ENCODE peak calls at places on chromosomes 7 and 10, in eight cellular contexts. One of them, this sample, is unnamed. For H3K36me3 and H3K27me3, the result is how much of the 10 kb centered on the place peaks cover.

GRCh38 chr10:125011171-125011925 is 69.4 kb downstream of the ZRANB1 start:
- DNase-seq in colonic mucosa: no peak
- DNase-seq in SK-N-SH: no peak
- DNase-seq in mesendoderm: no peak
- DNase-seq in spleen: peak
- DNase-seq in CD8-positive, alpha-beta T cell: no peak
- DNase-seq in trophoblast cell: no peak
- DNase-seq in NT2/D1: no peak
- DNase-seq in this sample: no peak

GRCh38 chr10:6778992-6779701 is 199.1 kb upstream of the PRKCQ start:
- DNase-seq in colonic mucosa: no peak
- DNase-seq in SK-N-SH: no peak
- DNase-seq in mesendoderm: peak
- DNase-seq in spleen: no peak
- DNase-seq in CD8-positive, alpha-beta T cell: no peak
- DNase-seq in trophoblast cell: peak
- DNase-seq in NT2/D1: no peak
- DNase-seq in this sample: no peak

GRCh38 chr7:44375926-44376342 is 50.5 kb upstream of the CAMK2B start:
- DNase-seq in colonic mucosa: no peak
- DNase-seq in SK-N-SH: no peak
- DNase-seq in mesendoderm: no peak
- DNase-seq in spleen: no peak
- DNase-seq in CD8-positive, alpha-beta T cell: no peak
- DNase-seq in trophoblast cell: no peak
- DNase-seq in NT2/D1: no peak
- DNase-seq in this sample: no peak

GRCh38 chr10:76037531-76037930 is 606.1 kb downstream of the LRMDA start:
- DNase-seq in colonic mucosa: no peak
- DNase-seq in SK-N-SH: no peak
- DNase-seq in mesendoderm: no peak
- DNase-seq in spleen: no peak
- DNase-seq in CD8-positive, alpha-beta T cell: no peak
- DNase-seq in trophoblast cell: peak
- DNase-seq in NT2/D1: no peak
- DNase-seq in this sample: no peak

GRCh38 chr7:29606287-29606721 is 42.7 kb downstream of the PRR15 start:
- DNase-seq in colonic mucosa: peak
- DNase-seq in SK-N-SH: peak
- DNase-seq in mesendoderm: no peak
- DNase-seq in spleen: no peak
- DNase-seq in CD8-positive, alpha-beta T cell: no peak
- DNase-seq in trophoblast cell: no peak
- DNase-seq in NT2/D1: no peak
- DNase-seq in this sample: peak

GRCh38 chr7:77935652-77936348 is 137.2 kb downstream of the PHTF2 start:
- DNase-seq in colonic mucosa: no peak
- DNase-seq in SK-N-SH: no peak
- DNase-seq in mesendoderm: no peak
- DNase-seq in spleen: no peak
- DNase-seq in CD8-positive, alpha-beta T cell: no peak
- DNase-seq in trophoblast cell: no peak
- DNase-seq in NT2/D1: no peak
- DNase-seq in this sample: no peak

GRCh38 chr10:52313350-52314006 is 603 bp upstream of the DKK1 start:
- DNase-seq in colonic mucosa: peak
- DNase-seq in SK-N-SH: peak
- DNase-seq in mesendoderm: peak
- DNase-seq in spleen: no peak
- DNase-seq in CD8-positive, alpha-beta T cell: no peak
- DNase-seq in trophoblast cell: no peak
- DNase-seq in NT2/D1: no peak
- DNase-seq in this sample: no peak

GRCh38 chr10:79026341-79026761 is 42.4 kb upstream of the ZMIZ1 start:
- DNase-seq in colonic mucosa: no peak
- DNase-seq in SK-N-SH: no peak
- DNase-seq in mesendoderm: no peak
- DNase-seq in spleen: peak
- DNase-seq in CD8-positive, alpha-beta T cell: no peak
- DNase-seq in trophoblast cell: no peak
- DNase-seq in NT2/D1: no peak
- DNase-seq in this sample: no peak

GRCh38 chr10:110459600-110459999 is 38.1 kb upstream of the DUSP5 start:
- DNase-seq in colonic mucosa: no peak
- DNase-seq in SK-N-SH: no peak
- DNase-seq in mesendoderm: no peak
- DNase-seq in spleen: no peak
- DNase-seq in CD8-positive, alpha-beta T cell: no peak
- DNase-seq in trophoblast cell: no peak
- DNase-seq in NT2/D1: no peak
- DNase-seq in this sample: no peak

GRCh38 chr7:77367976-77368375 is 48.2 kb downstream of the GSAP start:
- DNase-seq in colonic mucosa: no peak
- DNase-seq in SK-N-SH: no peak
- DNase-seq in mesendoderm: no peak
- DNase-seq in spleen: no peak
- DNase-seq in CD8-positive, alpha-beta T cell: no peak
- DNase-seq in trophoblast cell: no peak
- DNase-seq in NT2/D1: no peak
- DNase-seq in this sample: no peak

GRCh38 chr10:123391275-123392028 is 237.2 kb downstream of the BUB3 start:
- DNase-seq in colonic mucosa: no peak
- DNase-seq in SK-N-SH: no peak
- DNase-seq in mesendoderm: no peak
- DNase-seq in spleen: no peak
- DNase-seq in CD8-positive, alpha-beta T cell: no peak
- DNase-seq in trophoblast cell: no peak
- DNase-seq in NT2/D1: no peak
- DNase-seq in this sample: no peak

GRCh38 chr7:6159524-6160011 is 112.9 kb downstream of the CYTH3 start:
- DNase-seq in colonic mucosa: no peak
- DNase-seq in SK-N-SH: peak
- DNase-seq in mesendoderm: no peak
- DNase-seq in spleen: no peak
- DNase-seq in CD8-positive, alpha-beta T cell: no peak
- DNase-seq in trophoblast cell: peak
- DNase-seq in NT2/D1: no peak
- DNase-seq in this sample: no peak

GRCh38 chr10:46547881-46548780 is 8.3 kb downstream of the GPRIN2 start:
- DNase-seq in colonic mucosa: peak
- DNase-seq in SK-N-SH: no peak
- DNase-seq in mesendoderm: no peak
- DNase-seq in spleen: peak
- DNase-seq in CD8-positive, alpha-beta T cell: no peak
- DNase-seq in trophoblast cell: no peak
- DNase-seq in NT2/D1: no peak
- DNase-seq in this sample: peak

GRCh38 chr10:15642095-15642494 is 77.6 kb downstream of the ITGA8 start:
- DNase-seq in colonic mucosa: no peak
- DNase-seq in SK-N-SH: no peak
- DNase-seq in mesendoderm: no peak
- DNase-seq in spleen: no peak
- DNase-seq in CD8-positive, alpha-beta T cell: no peak
- DNase-seq in trophoblast cell: no peak
- DNase-seq in NT2/D1: no peak
- DNase-seq in this sample: no peak

GRCh38 chr7:19024261-19024660 is 93.2 kb downstream of the TWIST1 start:
- DNase-seq in colonic mucosa: no peak
- DNase-seq in SK-N-SH: no peak
- DNase-seq in mesendoderm: no peak
- DNase-seq in spleen: no peak
- DNase-seq in CD8-positive, alpha-beta T cell: no peak
- DNase-seq in trophoblast cell: no peak
- DNase-seq in NT2/D1: no peak
- DNase-seq in this sample: no peak

GRCh38 chr7:96773483-96773882 is 63.8 kb upstream of the SEM1 start:
- DNase-seq in colonic mucosa: no peak
- DNase-seq in SK-N-SH: no peak
- DNase-seq in mesendoderm: no peak
- DNase-seq in spleen: no peak
- DNase-seq in CD8-positive, alpha-beta T cell: no peak
- DNase-seq in trophoblast cell: no peak
- DNase-seq in NT2/D1: no peak
- DNase-seq in this sample: no peak

GRCh38 chr10:69486922-69487730 is 35.9 kb downstream of the TSPAN15 start:
- DNase-seq in colonic mucosa: no peak
- DNase-seq in SK-N-SH: peak
- DNase-seq in mesendoderm: no peak
- DNase-seq in spleen: peak
- DNase-seq in CD8-positive, alpha-beta T cell: no peak
- DNase-seq in trophoblast cell: no peak
- DNase-seq in NT2/D1: no peak
- DNase-seq in this sample: no peak

DNA sequence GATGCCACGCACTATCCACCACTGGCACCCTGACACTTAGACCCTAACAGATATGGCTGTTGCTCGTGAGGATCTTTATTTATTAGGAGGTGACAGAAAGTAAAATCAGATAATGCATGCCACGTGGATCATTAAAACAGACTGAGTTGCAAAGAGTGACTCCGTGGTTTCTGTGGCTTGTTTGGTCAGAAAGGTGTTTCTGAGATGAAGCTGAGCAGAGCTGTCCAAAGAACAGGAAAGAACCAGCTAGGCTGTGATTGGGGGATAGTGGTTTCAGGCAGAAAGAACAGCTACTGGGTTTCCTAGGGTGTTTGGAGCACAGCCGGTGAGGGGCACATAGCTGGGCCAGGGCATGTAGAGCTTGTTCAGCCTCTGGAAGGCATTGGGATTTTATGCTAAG is 34.4 kb downstream of the CSGALNACT2 start:
- DNase-seq in colonic mucosa: no peak
- DNase-seq in SK-N-SH: no peak
- DNase-seq in mesendoderm: no peak
- DNase-seq in spleen: no peak
- DNase-seq in CD8-positive, alpha-beta T cell: no peak
- DNase-seq in trophoblast cell: no peak
- DNase-seq in NT2/D1: no peak
- DNase-seq in this sample: no peak
- H3K36me3 ChIP-seq in colonic mucosa: under half
- H3K36me3 ChIP-seq in SK-N-SH: under half
- H3K36me3 ChIP-seq in mesendoderm: under half
- H3K36me3 ChIP-seq in spleen: under half
- H3K36me3 ChIP-seq in CD8-positive, alpha-beta T cell: under half
- H3K36me3 ChIP-seq in trophoblast cell: under half
- H3K36me3 ChIP-seq in NT2/D1: under half
- H3K36me3 ChIP-seq in this sample: under half

GRCh38 chr10:24762966-24763623 is 39.4 kb upstream of the ARHGAP21 start:
- DNase-seq in colonic mucosa: no peak
- DNase-seq in SK-N-SH: no peak
- DNase-seq in mesendoderm: peak
- DNase-seq in spleen: no peak
- DNase-seq in CD8-positive, alpha-beta T cell: no peak
- DNase-seq in trophoblast cell: peak
- DNase-seq in NT2/D1: peak
- DNase-seq in this sample: no peak
- H3K4me3 ChIP-seq in colonic mucosa: no peak
- H3K4me3 ChIP-seq in SK-N-SH: no peak
- H3K4me3 ChIP-seq in mesendoderm: no peak
- H3K4me3 ChIP-seq in spleen: no peak
- H3K4me3 ChIP-seq in CD8-positive, alpha-beta T cell: no peak
- H3K4me3 ChIP-seq in trophoblast cell: no peak
- H3K4me3 ChIP-seq in NT2/D1: no peak
- H3K4me3 ChIP-seq in this sample: no peak

GRCh38 chr10:71454347-71454746 is 57.6 kb downstream of the CDH23 start:
- DNase-seq in colonic mucosa: no peak
- DNase-seq in SK-N-SH: no peak
- DNase-seq in mesendoderm: no peak
- DNase-seq in spleen: no peak
- DNase-seq in CD8-positive, alpha-beta T cell: no peak
- DNase-seq in trophoblast cell: peak
- DNase-seq in NT2/D1: no peak
- DNase-seq in this sample: no peak

GRCh38 chr10:71457908-71458307 is 61.2 kb downstream of the CDH23 start:
- DNase-seq in colonic mucosa: no peak
- DNase-seq in SK-N-SH: no peak
- DNase-seq in mesendoderm: no peak
- DNase-seq in spleen: no peak
- DNase-seq in CD8-positive, alpha-beta T cell: no peak
- DNase-seq in trophoblast cell: no peak
- DNase-seq in NT2/D1: no peak
- DNase-seq in this sample: no peak

GRCh38 chr10:71456631-71457030 is 59.9 kb downstream of the CDH23 start:
- DNase-seq in colonic mucosa: no peak
- DNase-seq in SK-N-SH: no peak
- DNase-seq in mesendoderm: no peak
- DNase-seq in spleen: no peak
- DNase-seq in CD8-positive, alpha-beta T cell: no peak
- DNase-seq in trophoblast cell: no peak
- DNase-seq in NT2/D1: no peak
- DNase-seq in this sample: no peak

GRCh38 chr10:71453186-71453585 is 56.5 kb downstream of the CDH23 start:
- DNase-seq in colonic mucosa: no peak
- DNase-seq in SK-N-SH: no peak
- DNase-seq in mesendoderm: no peak
- DNase-seq in spleen: no peak
- DNase-seq in CD8-positive, alpha-beta T cell: no peak
- DNase-seq in trophoblast cell: no peak
- DNase-seq in NT2/D1: no peak
- DNase-seq in this sample: no peak

DNA sequence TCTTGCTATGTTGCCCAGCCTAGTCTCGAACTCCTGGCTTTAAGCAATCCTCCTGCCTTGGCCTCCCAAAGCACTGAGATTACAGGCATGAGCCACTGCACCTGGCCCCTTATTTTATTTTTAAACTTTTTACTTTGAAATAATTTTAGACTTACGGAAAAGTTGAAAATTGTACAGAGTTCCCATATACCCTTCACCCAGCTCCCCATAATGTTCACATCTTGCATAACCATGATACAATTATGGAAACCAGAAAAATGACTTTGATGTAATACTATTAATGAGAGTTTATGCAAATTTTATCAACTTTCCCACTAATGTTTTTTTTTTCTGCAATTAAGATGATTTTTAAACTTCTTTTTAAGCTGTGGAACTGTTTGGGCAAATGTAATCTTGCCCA is 58.3 kb downstream of the CDH23 start:
- DNase-seq in colonic mucosa: no peak
- DNase-seq in SK-N-SH: no peak
- DNase-seq in mesendoderm: no peak
- DNase-seq in spleen: no peak
- DNase-seq in CD8-positive, alpha-beta T cell: no peak
- DNase-seq in trophoblast cell: no peak
- DNase-seq in NT2/D1: no peak
- DNase-seq in this sample: no peak
- H3K27me3 ChIP-seq in colonic mucosa: under half
- H3K27me3 ChIP-seq in SK-N-SH: under half
- H3K27me3 ChIP-seq in mesendoderm: under half
- H3K27me3 ChIP-seq in spleen: under half
- H3K27me3 ChIP-seq in CD8-positive, alpha-beta T cell: under half
- H3K27me3 ChIP-seq in trophoblast cell: under half
- H3K27me3 ChIP-seq in NT2/D1: under half
- H3K27me3 ChIP-seq in this sample: under half

DNA sequence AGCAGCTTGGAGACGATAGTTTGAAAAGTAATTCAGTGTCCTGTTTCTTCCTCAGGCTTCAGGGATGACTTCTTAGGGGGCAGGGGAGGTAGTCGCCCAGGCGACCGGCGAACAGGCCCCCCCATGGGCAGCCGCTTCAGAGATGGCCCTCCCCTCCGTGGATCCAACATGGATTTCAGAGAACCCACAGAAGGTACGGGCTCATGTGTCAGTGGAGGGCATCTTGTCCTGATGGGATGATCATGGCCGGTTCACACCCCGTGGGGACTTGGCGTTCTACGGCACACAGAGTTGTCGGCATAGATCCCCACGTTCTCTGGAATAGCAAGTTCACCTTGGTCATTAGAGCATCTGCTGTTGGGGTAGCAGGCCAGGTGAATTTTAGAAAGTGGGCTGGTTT is 15.1 kb upstream of the LAT2 start:
- DNase-seq in colonic mucosa: no peak
- DNase-seq in SK-N-SH: no peak
- DNase-seq in mesendoderm: no peak
- DNase-seq in spleen: peak
- DNase-seq in CD8-positive, alpha-beta T cell: no peak
- DNase-seq in trophoblast cell: no peak
- DNase-seq in NT2/D1: no peak
- DNase-seq in this sample: no peak
- H3K36me3 ChIP-seq in colonic mucosa: under half
- H3K36me3 ChIP-seq in SK-N-SH: half or more
- H3K36me3 ChIP-seq in mesendoderm: under half
- H3K36me3 ChIP-seq in spleen: half or more
- H3K36me3 ChIP-seq in CD8-positive, alpha-beta T cell: under half
- H3K36me3 ChIP-seq in trophoblast cell: half or more
- H3K36me3 ChIP-seq in NT2/D1: half or more
- H3K36me3 ChIP-seq in this sample: half or more